ENCODE peak calls at places on chromosomes 2 and 18, in six cellular contexts. One of them, this sample, is unnamed.
A peak's percentile ranks its signal among the peaks of the same experiment; 100 is the strongest.

GRCh38 chr2:1854747-1855146 is 110.4 kb upstream of the PXDN start:
- DNase-seq in GM04504: no peak
- DNase-seq in stimulated activated CD4-positive, alpha-beta T cell treated with anti-CD3 and anti-CD28 coated beads, Interleukin-4, amount 100 ng/mL, for 1 hour: no peak
- DNase-seq in progenitor cell of endocrine pancreas: no peak
- DNase-seq in left ventricle myocardium inferior: no peak
- DNase-seq in CD8-positive, alpha-beta memory T cell: no peak
- DNase-seq in this sample: peak; percentile 58

GRCh38 chr2:8247905-8248622 is 433.8 kb upstream of the ID2 start:
- DNase-seq in GM04504: no peak
- DNase-seq in stimulated activated CD4-positive, alpha-beta T cell treated with anti-CD3 and anti-CD28 coated beads, Interleukin-4, amount 100 ng/mL, for 1 hour: no peak
- DNase-seq in progenitor cell of endocrine pancreas: no peak
- DNase-seq in left ventricle myocardium inferior: no peak
- DNase-seq in CD8-positive, alpha-beta memory T cell: no peak
- DNase-seq in this sample: no peak

GRCh38 chr2:82330104-82330503 is 2025.6 kb upstream of the LRRTM1 start:
- DNase-seq in GM04504: no peak
- DNase-seq in stimulated activated CD4-positive, alpha-beta T cell treated with anti-CD3 and anti-CD28 coated beads, Interleukin-4, amount 100 ng/mL, for 1 hour: no peak
- DNase-seq in progenitor cell of endocrine pancreas: no peak
- DNase-seq in left ventricle myocardium inferior: no peak
- DNase-seq in CD8-positive, alpha-beta memory T cell: no peak
- DNase-seq in this sample: no peak

GRCh38 chr18:63331105-63331504 is 11.5 kb upstream of the BCL2 start:
- DNase-seq in GM04504: no peak
- DNase-seq in stimulated activated CD4-positive, alpha-beta T cell treated with anti-CD3 and anti-CD28 coated beads, Interleukin-4, amount 100 ng/mL, for 1 hour: no peak
- DNase-seq in progenitor cell of endocrine pancreas: no peak
- DNase-seq in left ventricle myocardium inferior: no peak
- DNase-seq in CD8-positive, alpha-beta memory T cell: no peak
- DNase-seq in this sample: no peak

GRCh38 chr2:20104900-20105545 is 53.6 kb upstream of the LAPTM4A start:
- DNase-seq in GM04504: no peak
- DNase-seq in stimulated activated CD4-positive, alpha-beta T cell treated with anti-CD3 and anti-CD28 coated beads, Interleukin-4, amount 100 ng/mL, for 1 hour: no peak
- DNase-seq in progenitor cell of endocrine pancreas: no peak
- DNase-seq in left ventricle myocardium inferior: no peak
- DNase-seq in CD8-positive, alpha-beta memory T cell: no peak
- DNase-seq in this sample: no peak

GRCh38 chr2:85748948-85749875 is 4.6 kb upstream of the ATOH8 start:
- DNase-seq in GM04504: no peak
- DNase-seq in stimulated activated CD4-positive, alpha-beta T cell treated with anti-CD3 and anti-CD28 coated beads, Interleukin-4, amount 100 ng/mL, for 1 hour: no peak
- DNase-seq in progenitor cell of endocrine pancreas: no peak
- DNase-seq in left ventricle myocardium inferior: no peak
- DNase-seq in CD8-positive, alpha-beta memory T cell: no peak
- DNase-seq in this sample: no peak

GRCh38 chr18:21056545-21056944 is 55.1 kb downstream of the ROCK1 start:
- DNase-seq in GM04504: no peak
- DNase-seq in stimulated activated CD4-positive, alpha-beta T cell treated with anti-CD3 and anti-CD28 coated beads, Interleukin-4, amount 100 ng/mL, for 1 hour: no peak
- DNase-seq in progenitor cell of endocrine pancreas: no peak
- DNase-seq in left ventricle myocardium inferior: no peak
- DNase-seq in CD8-positive, alpha-beta memory T cell: no peak
- DNase-seq in this sample: no peak

GRCh38 chr2:182186132-182186735 is 200.6 kb downstream of the PPP1R1C start:
- DNase-seq in GM04504: peak; percentile 19
- DNase-seq in stimulated activated CD4-positive, alpha-beta T cell treated with anti-CD3 and anti-CD28 coated beads, Interleukin-4, amount 100 ng/mL, for 1 hour: no peak
- DNase-seq in progenitor cell of endocrine pancreas: no peak
- DNase-seq in left ventricle myocardium inferior: no peak
- DNase-seq in CD8-positive, alpha-beta memory T cell: no peak
- DNase-seq in this sample: no peak

GRCh38 chr2:238513346-238513745 is 86.6 kb downstream of the ASB1 start:
- DNase-seq in GM04504: peak; percentile 48
- DNase-seq in stimulated activated CD4-positive, alpha-beta T cell treated with anti-CD3 and anti-CD28 coated beads, Interleukin-4, amount 100 ng/mL, for 1 hour: peak; percentile 20
- DNase-seq in progenitor cell of endocrine pancreas: no peak
- DNase-seq in left ventricle myocardium inferior: no peak
- DNase-seq in CD8-positive, alpha-beta memory T cell: no peak
- DNase-seq in this sample: no peak

GRCh38 chr2:109128048-109128465 is 948 bp upstream of the SH3RF3 start:
- DNase-seq in GM04504: peak; percentile 64
- DNase-seq in stimulated activated CD4-positive, alpha-beta T cell treated with anti-CD3 and anti-CD28 coated beads, Interleukin-4, amount 100 ng/mL, for 1 hour: peak; percentile 74
- DNase-seq in progenitor cell of endocrine pancreas: peak; percentile 71
- DNase-seq in left ventricle myocardium inferior: peak; percentile 81
- DNase-seq in CD8-positive, alpha-beta memory T cell: peak; percentile 39
- DNase-seq in this sample: no peak

GRCh38 chr2:230873670-230874401 is 9.1 kb downstream of the ITM2C start:
- DNase-seq in GM04504: no peak
- DNase-seq in stimulated activated CD4-positive, alpha-beta T cell treated with anti-CD3 and anti-CD28 coated beads, Interleukin-4, amount 100 ng/mL, for 1 hour: no peak
- DNase-seq in progenitor cell of endocrine pancreas: no peak
- DNase-seq in left ventricle myocardium inferior: no peak
- DNase-seq in CD8-positive, alpha-beta memory T cell: no peak
- DNase-seq in this sample: no peak

GRCh38 chr2:40281021-40281940 is 170.6 kb downstream of the SLC8A1 start:
- DNase-seq in GM04504: peak; percentile 78
- DNase-seq in stimulated activated CD4-positive, alpha-beta T cell treated with anti-CD3 and anti-CD28 coated beads, Interleukin-4, amount 100 ng/mL, for 1 hour: no peak
- DNase-seq in progenitor cell of endocrine pancreas: no peak
- DNase-seq in left ventricle myocardium inferior: no peak
- DNase-seq in CD8-positive, alpha-beta memory T cell: no peak
- DNase-seq in this sample: no peak

GRCh38 chr2:68391099-68391498 is 26.0 kb downstream of the PLEK start:
- DNase-seq in GM04504: no peak
- DNase-seq in stimulated activated CD4-positive, alpha-beta T cell treated with anti-CD3 and anti-CD28 coated beads, Interleukin-4, amount 100 ng/mL, for 1 hour: no peak
- DNase-seq in progenitor cell of endocrine pancreas: no peak
- DNase-seq in left ventricle myocardium inferior: no peak
- DNase-seq in CD8-positive, alpha-beta memory T cell: no peak
- DNase-seq in this sample: no peak

GRCh38 chr2:150485871-150486538 is 1.5 kb downstream of the RND3 start:
- DNase-seq in GM04504: peak; percentile 25
- DNase-seq in stimulated activated CD4-positive, alpha-beta T cell treated with anti-CD3 and anti-CD28 coated beads, Interleukin-4, amount 100 ng/mL, for 1 hour: no peak
- DNase-seq in progenitor cell of endocrine pancreas: peak; percentile 52
- DNase-seq in left ventricle myocardium inferior: peak; percentile 81
- DNase-seq in CD8-positive, alpha-beta memory T cell: no peak
- DNase-seq in this sample: no peak

GRCh38 chr2:179021258-179021657 is 28.7 kb downstream of the CCDC141 start:
- DNase-seq in GM04504: no peak
- DNase-seq in stimulated activated CD4-positive, alpha-beta T cell treated with anti-CD3 and anti-CD28 coated beads, Interleukin-4, amount 100 ng/mL, for 1 hour: no peak
- DNase-seq in progenitor cell of endocrine pancreas: no peak
- DNase-seq in left ventricle myocardium inferior: no peak
- DNase-seq in CD8-positive, alpha-beta memory T cell: no peak
- DNase-seq in this sample: no peak

GRCh38 chr2:160628811-160629210 is 135.2 kb upstream of the RBMS1 start:
- DNase-seq in GM04504: no peak
- DNase-seq in stimulated activated CD4-positive, alpha-beta T cell treated with anti-CD3 and anti-CD28 coated beads, Interleukin-4, amount 100 ng/mL, for 1 hour: no peak
- DNase-seq in progenitor cell of endocrine pancreas: no peak
- DNase-seq in left ventricle myocardium inferior: no peak
- DNase-seq in CD8-positive, alpha-beta memory T cell: no peak
- DNase-seq in this sample: no peak

GRCh38 chr2:55027226-55027625 is 23.0 kb downstream of the RTN4 start:
- DNase-seq in GM04504: no peak
- DNase-seq in stimulated activated CD4-positive, alpha-beta T cell treated with anti-CD3 and anti-CD28 coated beads, Interleukin-4, amount 100 ng/mL, for 1 hour: no peak
- DNase-seq in progenitor cell of endocrine pancreas: no peak
- DNase-seq in left ventricle myocardium inferior: no peak
- DNase-seq in CD8-positive, alpha-beta memory T cell: no peak
- DNase-seq in this sample: no peak

GRCh38 chr2:85166021-85166420 is 32.8 kb downstream of the TCF7L1 start:
- DNase-seq in GM04504: no peak
- DNase-seq in stimulated activated CD4-positive, alpha-beta T cell treated with anti-CD3 and anti-CD28 coated beads, Interleukin-4, amount 100 ng/mL, for 1 hour: no peak
- DNase-seq in progenitor cell of endocrine pancreas: no peak
- DNase-seq in left ventricle myocardium inferior: no peak
- DNase-seq in CD8-positive, alpha-beta memory T cell: no peak
- DNase-seq in this sample: no peak